ENCODE peak calls at places on chromosomes 7 and 10, in four cellular contexts. One of them, this sample, is unnamed.

GRCh38 chr10:63921932-63922713 is 400.9 kb downstream of the REEP3 start:
- DNase-seq in WTC11: no peak
- DNase-seq in K562: no peak
- DNase-seq in A549: peak
- DNase-seq in this sample: no peak

GRCh38 chr10:108393111-108393510 is 1228.6 kb upstream of the SORCS1 start:
- DNase-seq in WTC11: no peak
- DNase-seq in K562: no peak
- DNase-seq in A549: no peak
- DNase-seq in this sample: no peak

GRCh38 chr10:112584276-112584675 is 137.3 kb downstream of the VTI1A start:
- DNase-seq in WTC11: no peak
- DNase-seq in K562: no peak
- DNase-seq in A549: no peak
- DNase-seq in this sample: no peak

GRCh38 chr10:105990529-105990928 is 1174.0 kb downstream of the SORCS1 start:
- DNase-seq in WTC11: no peak
- DNase-seq in K562: no peak
- DNase-seq in A549: no peak
- DNase-seq in this sample: no peak

GRCh38 chr10:75400769-75401568 is 595 bp downstream of the ZNF503 start:
- DNase-seq in WTC11: peak
- DNase-seq in K562: no peak
- DNase-seq in A549: peak
- DNase-seq in this sample: no peak

GRCh38 chr10:71080381-71081228 is 131.8 kb upstream of the UNC5B start:
- DNase-seq in WTC11: peak
- DNase-seq in K562: no peak
- DNase-seq in A549: no peak
- DNase-seq in this sample: no peak

GRCh38 chr7:78134256-78134655 is 335.7 kb downstream of the PHTF2 start:
- DNase-seq in WTC11: no peak
- DNase-seq in K562: peak
- DNase-seq in A549: peak
- DNase-seq in this sample: peak

GRCh38 chr10:73586583-73586984 is 4.6 kb downstream of the USP54 start:
- DNase-seq in WTC11: no peak
- DNase-seq in K562: no peak
- DNase-seq in A549: peak
- DNase-seq in this sample: peak

GRCh38 chr7:106635411-106635810 is 25.5 kb downstream of the CCDC71L start:
- DNase-seq in WTC11: no peak
- DNase-seq in K562: no peak
- DNase-seq in A549: no peak
- DNase-seq in this sample: no peak

GRCh38 chr10:132753596-132753995 is 32.4 kb downstream of the NKX6-2 start:
- DNase-seq in WTC11: no peak
- DNase-seq in K562: no peak
- DNase-seq in A549: no peak
- DNase-seq in this sample: no peak

GRCh38 chr10:25661632-25662031 is 272.4 kb upstream of the MYO3A start:
- DNase-seq in WTC11: no peak
- DNase-seq in K562: no peak
- DNase-seq in A549: no peak
- DNase-seq in this sample: no peak

GRCh38 chr10:131977323-131978096 is 4.2 kb downstream of the BNIP3 start:
- DNase-seq in WTC11: no peak
- DNase-seq in K562: no peak
- DNase-seq in A549: no peak
- DNase-seq in this sample: peak

GRCh38 chr7:5625938-5626337 is 155.5 kb downstream of the RNF216 start:
- DNase-seq in WTC11: no peak
- DNase-seq in K562: peak
- DNase-seq in A549: no peak
- DNase-seq in this sample: no peak

GRCh38 chr7:159095979-159096411 is 48.7 kb downstream of the VIPR2 start:
- DNase-seq in WTC11: no peak
- DNase-seq in K562: no peak
- DNase-seq in A549: no peak
- DNase-seq in this sample: no peak

GRCh38 chr7:120927454-120928103 is 23.0 kb upstream of the ING3 start:
- DNase-seq in WTC11: no peak
- DNase-seq in K562: no peak
- DNase-seq in A549: no peak
- DNase-seq in this sample: no peak

GRCh38 chr7:147053761-147054160 is 937.2 kb downstream of the CNTNAP2 start:
- DNase-seq in WTC11: no peak
- DNase-seq in K562: no peak
- DNase-seq in A549: no peak
- DNase-seq in this sample: no peak

GRCh38 chr7:50679218-50680007 is 103.3 kb downstream of the GRB10 start:
- DNase-seq in WTC11: no peak
- DNase-seq in K562: no peak
- DNase-seq in A549: peak
- DNase-seq in this sample: peak

GRCh38 chr10:124560377-124560776 is 98.8 kb downstream of the LHPP start:
- DNase-seq in WTC11: no peak
- DNase-seq in K562: no peak
- DNase-seq in A549: no peak
- DNase-seq in this sample: no peak

GRCh38 chr7:105003275-105003674 is 10.7 kb upstream of the KMT2E start:
- DNase-seq in WTC11: no peak
- DNase-seq in K562: no peak
- DNase-seq in A549: peak
- DNase-seq in this sample: no peak

GRCh38 chr10:114492351-114493037 is 88.2 kb upstream of the AFAP1L2 start:
- DNase-seq in WTC11: no peak
- DNase-seq in K562: no peak
- DNase-seq in A549: no peak
- DNase-seq in this sample: no peak

GRCh38 chr10:16521311-16522016 is at the start of gene C1QL3:
- DNase-seq in WTC11: peak
- DNase-seq in K562: no peak
- DNase-seq in A549: no peak
- DNase-seq in this sample: no peak
- TF ChIP-seq HMGXB4 in WTC11: no peak
- TF ChIP-seq HMGXB4 in K562: no peak
- TF ChIP-seq HMGXB4 in A549: no peak
- TF ChIP-seq HMGXB4 in this sample: no peak

DNA sequence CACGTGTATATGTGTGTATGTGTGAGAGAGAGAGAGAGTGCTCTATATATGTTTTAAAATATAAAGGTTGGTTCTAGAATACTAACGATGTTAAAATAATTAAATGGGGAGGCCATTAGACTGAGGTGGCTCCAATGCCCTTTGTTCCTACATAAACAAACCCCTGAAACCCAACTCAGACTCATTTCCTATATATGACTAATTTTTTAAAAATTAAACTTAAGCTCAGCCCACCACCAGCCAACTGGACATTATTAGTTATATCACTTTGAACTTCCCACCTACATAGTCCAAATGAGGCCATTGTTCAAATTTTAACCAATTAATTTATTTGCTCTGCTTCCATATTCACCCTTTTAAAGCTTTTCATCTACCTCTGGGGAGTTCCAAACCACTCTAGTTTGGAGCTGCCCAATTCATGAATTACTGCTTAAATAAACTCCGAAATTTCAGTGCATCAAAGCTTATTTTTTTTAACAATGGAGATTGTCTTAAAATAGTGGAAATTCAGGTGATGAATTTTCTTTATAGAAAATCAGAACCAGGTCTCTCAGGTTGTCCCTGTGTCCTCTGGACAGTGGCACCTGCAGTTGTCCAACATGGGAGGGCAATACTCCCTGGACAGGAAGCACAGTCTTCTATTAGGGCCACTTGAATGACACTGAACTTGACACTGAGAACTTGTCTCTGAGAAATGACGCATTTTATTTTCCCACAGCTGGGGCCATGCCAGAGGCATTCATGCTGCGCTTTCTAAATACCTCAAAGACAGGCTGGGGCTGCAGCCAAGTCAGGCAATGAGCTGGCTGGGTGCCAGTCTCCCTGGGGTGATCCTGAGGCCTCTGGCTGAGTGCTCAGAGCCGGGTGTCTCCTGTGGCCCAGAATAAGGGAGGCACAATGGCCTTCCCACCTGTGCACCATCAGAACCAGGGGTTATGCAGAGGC is 109.5 kb upstream of the TMEM72 start:
- DNase-seq in WTC11: no peak
- DNase-seq in K562: no peak
- DNase-seq in A549: peak
- DNase-seq in this sample: peak
- TF ChIP-seq HMGXB4 in WTC11: no peak
- TF ChIP-seq HMGXB4 in K562: no peak
- TF ChIP-seq HMGXB4 in A549: no peak
- TF ChIP-seq HMGXB4 in this sample: no peak

GRCh38 chr7:38673795-38674194 is 42.6 kb upstream of the AMPH start:
- DNase-seq in WTC11: no peak
- DNase-seq in K562: no peak
- DNase-seq in A549: peak
- DNase-seq in this sample: no peak

GRCh38 chr7:38671901-38672559 is 40.9 kb upstream of the AMPH start:
- DNase-seq in WTC11: no peak
- DNase-seq in K562: no peak
- DNase-seq in A549: no peak
- DNase-seq in this sample: no peak

GRCh38 chr7:38678342-38679054 is 47.3 kb upstream of the AMPH start:
- DNase-seq in WTC11: no peak
- DNase-seq in K562: no peak
- DNase-seq in A549: no peak
- DNase-seq in this sample: no peak

GRCh38 chr7:38679419-38679818 is 48.2 kb upstream of the AMPH start:
- DNase-seq in WTC11: no peak
- DNase-seq in K562: no peak
- DNase-seq in A549: no peak
- DNase-seq in this sample: no peak

GRCh38 chr7:38675500-38676106 is 44.4 kb upstream of the AMPH start:
- DNase-seq in WTC11: no peak
- DNase-seq in K562: no peak
- DNase-seq in A549: no peak
- DNase-seq in this sample: no peak
- TF ChIP-seq HMGXB4 in WTC11: no peak
- TF ChIP-seq HMGXB4 in K562: no peak
- TF ChIP-seq HMGXB4 in A549: no peak
- TF ChIP-seq HMGXB4 in this sample: no peak

GRCh38 chr10:119405505-119405807 is 137.1 kb downstream of the RGS10 start:
- DNase-seq in WTC11: no peak
- DNase-seq in K562: no peak
- DNase-seq in A549: no peak
- DNase-seq in this sample: no peak
- TF ChIP-seq HMGXB4 in WTC11: no peak
- TF ChIP-seq HMGXB4 in K562: no peak
- TF ChIP-seq HMGXB4 in A549: no peak
- TF ChIP-seq HMGXB4 in this sample: no peak

DNA sequence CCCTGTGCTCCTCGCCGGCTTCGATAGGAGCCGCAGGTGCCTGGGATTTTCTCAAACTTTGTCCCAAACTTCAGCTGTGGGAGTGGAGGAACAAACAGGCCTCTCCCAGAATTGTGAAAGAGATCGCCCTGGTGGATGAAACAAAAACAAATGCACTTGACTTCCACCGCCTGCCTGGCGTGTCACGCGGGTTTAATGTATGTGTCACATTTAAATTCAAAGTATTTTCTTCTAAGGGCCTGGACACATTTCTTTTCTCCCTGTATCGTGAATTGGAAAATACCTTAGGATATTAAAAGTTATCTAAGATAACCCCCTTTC is 694 bp upstream of the WASL start:
- DNase-seq in WTC11: no peak
- DNase-seq in K562: no peak
- DNase-seq in A549: peak
- DNase-seq in this sample: peak
- TF ChIP-seq HMGXB4 in WTC11: no peak
- TF ChIP-seq HMGXB4 in K562: no peak
- TF ChIP-seq HMGXB4 in A549: no peak
- TF ChIP-seq HMGXB4 in this sample: no peak

DNA sequence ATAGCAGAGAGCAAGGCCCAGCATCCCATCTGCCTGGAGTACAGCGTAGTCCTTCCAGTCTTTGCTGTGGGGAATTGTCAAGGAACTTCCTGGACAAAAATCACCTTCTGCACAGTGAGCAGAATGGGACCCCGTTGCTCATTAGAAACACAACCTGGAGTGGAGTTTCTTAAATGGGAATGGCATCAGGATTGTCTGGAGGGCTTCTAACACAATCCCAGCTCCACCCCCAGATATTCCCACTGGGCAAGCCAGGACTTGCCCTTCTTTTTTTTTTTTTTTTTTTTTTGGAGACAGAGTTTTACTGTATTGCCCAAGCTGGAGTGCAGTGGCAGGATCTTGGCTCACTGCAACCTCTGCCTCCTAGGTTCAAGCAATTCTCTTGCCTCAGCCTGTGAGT is 356.4 kb downstream of the GALNT17 start:
- DNase-seq in WTC11: no peak
- DNase-seq in K562: no peak
- DNase-seq in A549: peak
- DNase-seq in this sample: no peak
- TF ChIP-seq HMGXB4 in WTC11: no peak
- TF ChIP-seq HMGXB4 in K562: no peak
- TF ChIP-seq HMGXB4 in A549: no peak
- TF ChIP-seq HMGXB4 in this sample: no peak

GRCh38 chr10:93437946-93438795 is 44.0 kb downstream of the MYOF start:
- DNase-seq in WTC11: no peak
- DNase-seq in K562: no peak
- DNase-seq in A549: peak
- DNase-seq in this sample: no peak
- TF ChIP-seq HMGXB4 in WTC11: no peak
- TF ChIP-seq HMGXB4 in K562: no peak
- TF ChIP-seq HMGXB4 in A549: no peak
- TF ChIP-seq HMGXB4 in this sample: no peak

DNA sequence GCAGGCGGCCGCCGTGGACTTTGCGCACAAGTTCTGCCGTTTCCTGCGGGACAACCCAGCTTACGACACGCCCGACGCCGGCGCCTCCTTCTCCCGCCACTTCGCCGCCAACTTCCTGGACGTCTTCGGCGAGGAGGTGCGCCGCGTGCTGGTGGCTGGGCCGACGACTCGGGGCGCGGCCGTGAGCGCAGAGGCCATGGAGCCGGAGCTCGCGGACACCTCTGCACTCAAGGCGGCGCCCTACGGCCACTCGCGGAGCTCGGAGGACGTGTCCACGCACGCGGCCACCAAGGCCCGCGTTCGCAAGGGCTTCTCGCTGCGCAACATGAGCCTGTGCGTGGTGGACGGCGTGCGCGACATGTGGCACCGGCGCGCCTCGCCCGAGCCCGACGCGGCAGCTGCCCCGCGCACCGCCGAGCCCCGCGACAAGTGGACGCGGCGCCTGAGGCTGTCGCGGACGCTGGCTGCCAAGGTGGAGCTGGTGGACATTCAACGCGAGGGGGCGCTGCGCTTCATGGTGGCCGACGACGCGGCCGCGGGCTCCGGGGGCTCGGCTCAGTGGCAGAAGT is 14.1 kb downstream of the SH2B2 start:
- DNase-seq in WTC11: peak
- DNase-seq in K562: no peak
- DNase-seq in A549: no peak
- DNase-seq in this sample: no peak
- TF ChIP-seq HMGXB4 in WTC11: peak
- TF ChIP-seq HMGXB4 in K562: no peak
- TF ChIP-seq HMGXB4 in A549: no peak
- TF ChIP-seq HMGXB4 in this sample: no peak